ENCODE peak calls at places on chromosomes 5 and 9, in four cellular contexts. O, Y, Q and I are unnamed samples.

GRCh38 chr5:14743601-14744295 is 79.2 kb downstream of the OTULIN start:
- DNase-seq in O (no peak), Y (no peak), Q (no peak), I (no peak)

GRCh38 chr5:13251623-13252367 is 692.7 kb downstream of the DNAH5 start:
- DNase-seq in O (no peak), Y (no peak), Q (no peak), I (no peak)

GRCh38 chr9:133608382-133608781 is 807 bp downstream of the FAM163B start:
- DNase-seq in O (no peak), Y (no peak), Q (no peak), I (no peak)

GRCh38 chr5:98637607-98638006 is 135.9 kb upstream of the RGMB start:
- DNase-seq in O (no peak), Y (no peak), Q (no peak), I (no peak)

GRCh38 chr5:76252437-76252836 is 150.6 kb upstream of the IQGAP2 start:
- DNase-seq in O (no peak), Y (no peak), Q (no peak), I (no peak)

GRCh38 chr9:98129451-98129881 is 10.4 kb upstream of the TRIM14 start:
- DNase-seq in O (no peak), Y (no peak), Q (no peak), I (no peak)

GRCh38 chr9:108607607-108608006 is 248.2 kb downstream of the ACTL7B start:
- DNase-seq in O (no peak), Y (no peak), Q (no peak), I (no peak)

GRCh38 chr5:74866653-74867162 is 521 bp upstream of the FAM169A start:
- DNase-seq in O (peak; percentile 39), Y (no peak), Q (no peak), I (peak; percentile 50)

GRCh38 chr5:36270175-36270574 is 28.4 kb upstream of the NADK2 start:
- DNase-seq in O (no peak), Y (no peak), Q (no peak), I (no peak)

GRCh38 chr5:7467179-7467578 is 71.2 kb downstream of the ADCY2 start:
- DNase-seq in O (no peak), Y (no peak), Q (no peak), I (no peak)

GRCh38 chr9:100287186-100287585 is 65.6 kb downstream of the TEX10 start:
- DNase-seq in O (no peak), Y (no peak), Q (no peak), I (no peak)

GRCh38 chr5:107389130-107389553 is 281.6 kb downstream of the EFNA5 start:
- DNase-seq in O (no peak), Y (no peak), Q (peak; percentile 92), I (no peak)

GRCh38 chr5:31469886-31470285 is 62.0 kb downstream of the DROSHA start:
- DNase-seq in O (no peak), Y (no peak), Q (no peak), I (no peak)

GRCh38 chr5:18985397-18985796 is 1002.6 kb downstream of the CDH18 start:
- DNase-seq in O (no peak), Y (no peak), Q (no peak), I (no peak)

GRCh38 chr5:32259033-32259432 is 53.7 kb downstream of the MTMR12 start:
- DNase-seq in O (no peak), Y (no peak), Q (no peak), I (no peak)

GRCh38 chr9:79452265-79452664 is 119.5 kb upstream of the TLE4 start:
- DNase-seq in O (no peak), Y (no peak), Q (no peak), I (no peak)

GRCh38 chr5:1882337-1883119 is at the start of gene IRX4:
- DNase-seq in O (no peak), Y (no peak), Q (no peak), I (peak; percentile 72)

GRCh38 chr5:145920542-145921210 is 15.7 kb upstream of the SH3RF2 start:
- DNase-seq in O (no peak), Y (no peak), Q (no peak), I (no peak)

GRCh38 chr9:650362-650761 is 191.1 kb upstream of the DMRT1 start:
- DNase-seq in O (no peak), Y (no peak), Q (no peak), I (peak; percentile 20)

GRCh38 chr9:137199411-137200121 is 975 bp downstream of the TPRN start:
- DNase-seq in O (peak; percentile 43), Y (no peak), Q (peak; percentile 21), I (peak; percentile 45)